ENCODE peak calls at places on chromosomes 2 and 18, in seven cellular contexts. U, E, F, L, Y, H and W are unnamed samples.

GRCh38 chr2:174683392-174683759 is 80.9 kb downstream of the CHRNA1 start:
- DNase-seq in U (no peak), H (no peak), F (no peak), E (no peak), L (no peak), Y (no peak), W (no peak)

GRCh38 chr2:28391564-28392296 is 928 bp upstream of the FOSL2 start:
- DNase-seq in H (peak), Y (peak), E (peak), U (peak), F (peak), L (no peak), W (peak)

GRCh38 chr2:230408244-230408842 is 7.7 kb upstream of the SP100 start:
- DNase-seq in Y (no peak), U (no peak), H (no peak), E (no peak), F (no peak), L (no peak), W (no peak)

GRCh38 chr2:25342372-25343186 is 854 bp upstream of the DNMT3A start:
- DNase-seq in U (peak), H (peak), Y (peak), F (peak), E (peak), L (no peak), W (peak)

GRCh38 chr2:217785544-217786045 is 217.2 kb downstream of the TNS1 start:
- DNase-seq in H (peak), U (peak), L (peak), E (peak), F (peak), Y (peak), W (peak)

GRCh38 chr2:147910990-147911473 is 66.2 kb downstream of the ACVR2A start:
- DNase-seq in Y (no peak), H (peak), U (no peak), F (no peak), L (no peak), E (peak), W (no peak)

GRCh38 chr2:70143314-70144150 is 47.3 kb downstream of the C2orf42 start:
- DNase-seq in H (peak), F (peak), U (peak), E (peak), L (no peak), Y (no peak), W (no peak)

GRCh38 chr18:69935319-69936190 is 12.1 kb downstream of the CD226 start:
- DNase-seq in L (no peak), U (peak), H (no peak), E (no peak), Y (no peak), F (peak), W (no peak)

GRCh38 chr2:176455865-176456291 is 186.6 kb downstream of the MTX2 start:
- DNase-seq in F (peak), Y (peak), U (no peak), H (peak), E (no peak), L (no peak), W (peak)

GRCh38 chr2:162126145-162126926 is 25.7 kb downstream of the GCG start:
- DNase-seq in U (no peak), E (no peak), Y (no peak), L (no peak), H (no peak), F (no peak), W (no peak)

GRCh38 chr2:190809139-190809764 is 71.4 kb upstream of the GLS start:
- DNase-seq in H (no peak), E (no peak), U (no peak), F (no peak), Y (no peak), L (no peak), W (no peak)

GRCh38 chr2:108988076-108988795 is 784 bp downstream of the EDAR start:
- DNase-seq in L (no peak), Y (no peak), F (no peak), E (no peak), U (no peak), H (no peak), W (no peak)

GRCh38 chr2:234158189-234158588 is 107.7 kb downstream of the SPP2 start:
- DNase-seq in E (no peak), Y (no peak), H (no peak), F (no peak), U (no peak), L (no peak), W (no peak)

GRCh38 chr18:74333091-74333490 is 17.5 kb downstream of the C18orf63 start:
- DNase-seq in Y (no peak), L (no peak), U (no peak), E (no peak), H (no peak), F (no peak), W (no peak)

GRCh38 chr2:211498551-211499205 is 942.3 kb downstream of the CPS1 start:
- DNase-seq in E (no peak), H (no peak), F (no peak), U (no peak), Y (no peak), L (no peak), W (no peak)

GRCh38 chr2:232377841-232378734 is 463 bp upstream of the ALPP start:
- DNase-seq in E (no peak), U (no peak), L (no peak), H (no peak), F (no peak), Y (no peak), W (no peak)

GRCh38 chr2:237092920-237093781 is 7.5 kb downstream of the COPS8 start:
- DNase-seq in L (no peak), H (peak), E (peak), Y (no peak), F (peak), U (no peak), W (peak)

GRCh38 chr2:54329482-54330225 is 73.6 kb upstream of the TSPYL6 start:
- DNase-seq in Y (no peak), H (no peak), L (no peak), U (no peak), E (no peak), F (no peak), W (peak)

GRCh38 chr18:79800353-79801180 is 2.8 kb downstream of the KCNG2 start:
- DNase-seq in L (no peak), H (no peak), F (no peak), U (no peak), E (no peak), Y (no peak), W (peak)

GRCh38 chr2:128752691-128753263 is 434.1 kb upstream of the HS6ST1 start:
- DNase-seq in U (no peak), H (no peak), L (no peak), E (no peak), Y (no peak), F (no peak), W (no peak)

GRCh38 chr2:127597984-127598380 is 48.0 kb upstream of the GPR17 start:
- DNase-seq in Y (no peak), E (no peak), F (no peak), H (no peak), L (no peak), U (peak), W (no peak)

GRCh38 chr2:21118302-21118920 is 5.4 kb upstream of the TDRD15 start:
- DNase-seq in F (peak), H (no peak), L (no peak), U (no peak), Y (peak), E (no peak), W (no peak)

GRCh38 chr2:53356291-53356905 is 411.2 kb upstream of the CHAC2 start:
- DNase-seq in F (no peak), L (no peak), H (no peak), Y (no peak), U (no peak), E (no peak), W (no peak)

GRCh38 chr18:6054443-6054842 is 159.1 kb upstream of the TMEM200C start:
- DNase-seq in E (no peak), F (no peak), U (no peak), H (no peak), L (no peak), Y (no peak), W (no peak)

GRCh38 chr18:6058941-6059340 is 163.6 kb upstream of the TMEM200C start:
- DNase-seq in F (no peak), U (no peak), Y (no peak), E (no peak), H (no peak), L (no peak), W (peak)

GRCh38 chr18:6055711-6056110 is 160.4 kb upstream of the TMEM200C start:
- DNase-seq in E (no peak), H (no peak), F (no peak), Y (no peak), L (no peak), U (no peak), W (no peak)

GRCh38 chr18:6057604-6058003 is 162.3 kb upstream of the TMEM200C start:
- DNase-seq in L (no peak), F (no peak), H (no peak), U (no peak), Y (no peak), E (no peak), W (no peak)

GRCh38 chr18:6056171-6056932 is 161.0 kb upstream of the TMEM200C start:
- DNase-seq in E (no peak), H (no peak), F (no peak), U (no peak), L (no peak), Y (no peak), W (no peak)
- H3K4me3 ChIP-seq in E (no peak), H (no peak), F (no peak), U (no peak), L (no peak), Y (no peak), W (no peak)

GRCh38 chr18:9826666-9827065 is 59.1 kb upstream of the TXNDC2 start:
- DNase-seq in Y (no peak), H (no peak), L (no peak), E (no peak), F (no peak), U (no peak), W (no peak)

GRCh38 chr18:9824474-9824832 is 61.3 kb upstream of the TXNDC2 start:
- DNase-seq in E (peak), Y (no peak), H (no peak), F (no peak), L (no peak), U (no peak), W (peak)

GRCh38 chr18:9824862-9825479 is 60.8 kb upstream of the TXNDC2 start:
- DNase-seq in Y (no peak), E (no peak), H (no peak), U (no peak), L (no peak), F (no peak), W (no peak)

GRCh38 chr18:9823805-9824473 is 61.8 kb upstream of the TXNDC2 start:
- DNase-seq in H (no peak), Y (no peak), F (no peak), L (no peak), U (no peak), E (no peak), W (peak)

GRCh38 chr18:9825571-9826073 is 60.2 kb upstream of the TXNDC2 start:
- DNase-seq in H (no peak), L (no peak), E (peak), Y (no peak), F (no peak), U (no peak), W (no peak)
- H3K27ac ChIP-seq in H (no peak), L (peak), E (peak), Y (no peak), F (no peak), U (peak), W (peak)

GRCh38 chr2:35873921-35874320 is 481.7 kb upstream of the CRIM1 start:
- DNase-seq in U (no peak), H (no peak), E (no peak), Y (no peak), L (no peak), F (no peak), W (no peak)

DNA sequence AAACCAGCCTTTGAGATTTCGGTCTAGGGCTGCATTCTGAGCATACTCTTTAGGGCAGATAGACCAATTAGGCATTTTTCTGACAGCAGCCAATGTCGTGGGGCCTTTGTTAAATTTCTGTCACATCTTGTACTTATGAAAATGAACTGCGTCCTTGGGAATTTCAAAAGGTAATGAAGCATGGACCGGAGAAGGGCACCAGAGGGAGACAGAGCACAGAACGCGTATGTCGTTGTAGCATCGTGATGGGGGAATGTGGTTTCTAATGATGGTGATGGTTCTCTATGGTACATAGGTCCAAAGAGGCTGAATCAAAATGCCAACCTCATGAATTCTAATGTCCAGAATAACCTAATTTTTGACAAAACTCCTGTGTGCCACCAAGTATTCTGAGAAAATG is 483.9 kb upstream of the CRIM1 start:
- DNase-seq in U (no peak), E (no peak), L (no peak), H (no peak), F (no peak), Y (no peak), W (no peak)
- TF ChIP-seq POLR2A in U (no peak), E (no peak), L (no peak), H (no peak), F (no peak), Y (no peak), W (no peak)

GRCh38 chr2:121073320-121074210 is 211.4 kb downstream of the TFCP2L1 start:
- DNase-seq in H (no peak), E (no peak), U (no peak), L (no peak), Y (no peak), F (no peak), W (peak)

GRCh38 chr2:121075641-121076500 is 209.1 kb downstream of the TFCP2L1 start:
- DNase-seq in F (no peak), E (no peak), Y (no peak), U (no peak), H (peak), L (no peak), W (no peak)

GRCh38 chr2:121076501-121076820 is 208.5 kb downstream of the TFCP2L1 start:
- DNase-seq in H (no peak), L (no peak), F (no peak), Y (no peak), U (no peak), E (no peak), W (no peak)

GRCh38 chr2:121074322-121074932 is 210.6 kb downstream of the TFCP2L1 start:
- DNase-seq in L (no peak), H (no peak), F (no peak), E (no peak), U (no peak), Y (no peak), W (peak)

GRCh38 chr2:121075006-121075545 is 209.9 kb downstream of the TFCP2L1 start:
- DNase-seq in E (no peak), Y (no peak), U (no peak), H (peak), F (peak), L (no peak), W (no peak)
- H3K4me3 ChIP-seq in E (no peak), Y (no peak), U (no peak), H (no peak), F (no peak), L (no peak), W (no peak)